ENCODE peak calls at places on chromosome 3, in eight cellular contexts. X, O, C, W, V, L, Z and T are unnamed samples. For H3K4me1 and H3K36me3, the result is how much of the 10 kb centered on the place peaks cover.

GRCh38 chr3:50607271-50608091 is 4.1 kb downstream of the CISH start:
- DNase-seq in Z (no peak), X (no peak), W (no peak), O (no peak), C (no peak), V (no peak), L (no peak), T (no peak)

GRCh38 chr3:194265505-194265892 is 85.6 kb downstream of the CPN2 start:
- DNase-seq in C (no peak), X (peak), W (peak), O (no peak), L (no peak), V (peak), Z (peak), T (peak)

GRCh38 chr3:34212175-34212574 is 413.7 kb downstream of the PDCD6IP start:
- DNase-seq in X (peak), L (no peak), Z (no peak), W (no peak), C (no peak), V (no peak), O (no peak), T (no peak)

GRCh38 chr3:187788984-187789857 is 44.0 kb upstream of the BCL6 start:
- DNase-seq in L (no peak), V (no peak), O (peak), Z (no peak), X (no peak), W (no peak), C (no peak), T (no peak)

GRCh38 chr3:132318451-132318850 is 1.2 kb downstream of the ACP3 start:
- DNase-seq in C (no peak), L (no peak), O (no peak), W (no peak), V (peak), Z (no peak), X (peak), T (no peak)

GRCh38 chr3:4744405-4745239 is 234.6 kb upstream of the BHLHE40 start:
- DNase-seq in L (no peak), W (no peak), V (peak), C (no peak), X (no peak), O (no peak), Z (no peak), T (no peak)

GRCh38 chr3:188037965-188038581 is 115.9 kb upstream of the LPP start:
- DNase-seq in W (no peak), O (no peak), Z (no peak), V (peak), L (no peak), C (no peak), X (no peak), T (no peak)

GRCh38 chr3:146052791-146053310 is 108.1 kb downstream of the PLOD2 start:
- DNase-seq in C (no peak), O (no peak), Z (no peak), V (peak), W (no peak), X (peak), L (no peak), T (no peak)

GRCh38 chr3:132432639-132433038 is 15.3 kb downstream of the DNAJC13 start:
- DNase-seq in X (peak), Z (no peak), C (no peak), O (no peak), W (no peak), V (peak), L (no peak), T (no peak)

GRCh38 chr3:136239094-136239493 is 11.0 kb upstream of the PCCB start:
- DNase-seq in L (no peak), Z (no peak), V (no peak), C (no peak), O (no peak), W (no peak), X (peak), T (no peak)

GRCh38 chr3:31755911-31756658 is 223.4 kb downstream of the STT3B start:
- DNase-seq in L (no peak), C (no peak), V (no peak), X (no peak), Z (no peak), W (no peak), O (peak), T (no peak)

GRCh38 chr3:167872941-167873340 is 137.4 kb downstream of the SERPINI1 start:
- DNase-seq in X (no peak), L (no peak), V (no peak), O (peak), W (no peak), C (no peak), Z (no peak), T (no peak)

GRCh38 chr3:158105710-158106438 is at the start of gene SHOX2:
- DNase-seq in W (peak), V (peak), Z (peak), C (no peak), O (peak), L (peak), X (peak), T (peak)

GRCh38 chr3:173529062-173529711 is 131.6 kb downstream of the NLGN1 start:
- DNase-seq in O (peak), L (no peak), X (no peak), C (no peak), Z (no peak), V (peak), W (peak), T (no peak)

GRCh38 chr3:157127831-157128767 is 31.8 kb downstream of the CCNL1 start:
- DNase-seq in L (peak), W (no peak), X (peak), V (peak), Z (no peak), O (no peak), C (no peak), T (peak)

GRCh38 chr3:129429080-129429451 is 630 bp upstream of the EFCAB12 start:
- DNase-seq in W (no peak), V (no peak), L (no peak), C (no peak), X (no peak), Z (no peak), O (no peak), T (no peak)

GRCh38 chr3:188695251-188695650 is 476.5 kb upstream of the TPRG1 start:
- DNase-seq in X (no peak), W (no peak), V (peak), O (no peak), L (no peak), C (no peak), Z (no peak), T (no peak)

GRCh38 chr3:107962946-107963345 is 127.9 kb downstream of the CD47 start:
- DNase-seq in X (peak), L (no peak), C (no peak), O (no peak), V (peak), Z (no peak), W (no peak), T (no peak)

GRCh38 chr3:169618894-169619792 is 44.4 kb downstream of the MECOM start:
- DNase-seq in W (no peak), L (no peak), X (no peak), O (no peak), V (no peak), C (no peak), Z (no peak), T (no peak)

GRCh38 chr3:126983653-126984390 is 907 bp downstream of the PLXNA1 start:
- DNase-seq in W (peak), X (peak), Z (no peak), V (no peak), O (no peak), C (peak), L (peak), T (no peak)

GRCh38 chr3:43286886-43287301 is 554 bp downstream of the SNRK start:
- DNase-seq in X (peak), C (peak), L (peak), V (no peak), O (no peak), W (peak), Z (no peak), T (no peak)

GRCh38 chr3:65672876-65673815 is 365.6 kb downstream of the MAGI1 start:
- DNase-seq in Z (peak), X (peak), L (no peak), W (peak), C (no peak), O (peak), V (peak), T (peak)

GRCh38 chr3:56837196-56837955 is 35.6 kb upstream of the ARHGEF3 start:
- DNase-seq in W (peak), L (no peak), O (peak), Z (no peak), V (no peak), X (no peak), C (no peak), T (no peak)

GRCh38 chr3:90039994-90040393 is 932.6 kb downstream of the EPHA3 start:
- DNase-seq in C (no peak), V (no peak), W (no peak), O (no peak), L (no peak), Z (no peak), X (no peak), T (no peak)

GRCh38 chr3:76010252-76010651 is 224.9 kb upstream of the ZNF717 start:
- DNase-seq in O (no peak), C (no peak), Z (no peak), V (no peak), X (no peak), L (no peak), W (no peak), T (no peak)

GRCh38 chr3:156899951-156900350 is 73.8 kb downstream of the LEKR1 start:
- DNase-seq in O (no peak), X (no peak), C (no peak), W (no peak), Z (no peak), V (no peak), L (no peak), T (no peak)

GRCh38 chr3:167839460-167839859 is 103.9 kb downstream of the SERPINI1 start:
- DNase-seq in L (no peak), V (no peak), W (no peak), O (no peak), X (no peak), Z (no peak), C (no peak), T (no peak)

GRCh38 chr3:107855710-107856109 is 235.1 kb downstream of the CD47 start:
- DNase-seq in O (peak), W (peak), L (peak), Z (no peak), V (peak), C (no peak), X (peak), T (no peak)

GRCh38 chr3:188152660-188153497 is 1.1 kb upstream of the LPP start:
- DNase-seq in L (peak), X (peak), V (peak), Z (peak), C (no peak), W (peak), O (peak), T (peak)

GRCh38 chr3:47406762-47407149 is 25.9 kb downstream of the PTPN23 start:
- DNase-seq in L (no peak), V (no peak), X (no peak), Z (no peak), W (no peak), C (no peak), O (peak), T (no peak)

GRCh38 chr3:188595890-188596376 is 442.0 kb downstream of the LPP start:
- DNase-seq in V (peak), W (no peak), C (no peak), X (peak), L (no peak), O (no peak), Z (no peak), T (no peak)

GRCh38 chr3:145006291-145006690 is 1034.7 kb downstream of the DIPK2A start:
- DNase-seq in V (no peak), C (no peak), W (no peak), X (no peak), Z (no peak), L (no peak), O (no peak), T (no peak)

GRCh38 chr3:183837390-183837789 is 12.0 kb upstream of the MAP6D1 start:
- DNase-seq in W (no peak), Z (no peak), V (no peak), C (no peak), O (no peak), L (no peak), X (no peak), T (no peak)

GRCh38 chr3:85709483-85709882 is 750.7 kb downstream of the CADM2 start:
- DNase-seq in V (no peak), O (no peak), W (no peak), C (no peak), L (no peak), X (no peak), Z (no peak), T (no peak)

DNA sequence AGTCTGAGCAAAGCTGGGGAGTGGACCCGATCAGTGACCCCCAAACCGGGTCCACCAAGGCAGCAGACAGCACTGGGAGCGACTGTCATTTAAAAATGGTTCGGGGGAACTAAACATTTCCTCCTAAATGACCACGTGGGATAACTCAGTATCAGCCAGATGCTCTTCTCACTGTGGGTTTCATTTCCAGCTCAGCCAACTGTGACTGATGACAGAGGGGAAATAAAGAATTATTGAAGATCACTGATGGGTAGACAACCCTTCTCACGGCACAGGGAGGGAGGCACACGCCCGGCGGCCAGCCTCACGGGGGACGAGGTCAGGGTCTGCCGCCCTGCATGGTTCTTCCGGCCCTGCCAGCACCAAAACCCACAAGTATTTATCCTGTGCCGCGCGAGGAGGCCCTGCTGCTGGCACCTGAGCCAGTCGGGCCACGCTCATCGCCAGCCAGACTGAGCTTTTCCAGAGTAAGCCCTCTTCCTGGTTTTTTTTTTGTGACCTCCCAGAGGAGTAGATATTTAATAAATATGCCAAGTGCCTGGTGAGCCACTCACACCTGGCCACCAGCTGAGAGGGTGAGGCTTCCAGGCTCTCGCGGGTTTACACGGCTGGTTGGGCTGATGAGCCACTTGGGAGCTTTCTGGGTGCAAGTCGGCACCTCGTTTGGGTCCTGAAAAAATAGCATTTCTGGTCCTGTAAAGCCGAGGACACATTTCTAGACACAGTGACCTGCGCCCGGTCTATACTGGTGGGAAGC is 6.2 kb downstream of the MELTF start:
- DNase-seq in X (no peak), L (no peak), O (peak), C (no peak), V (no peak), Z (no peak), W (no peak), T (no peak)
- H3K4me3 ChIP-seq in X (no peak), L (no peak), O (peak), C (no peak), V (no peak), Z (no peak), W (no peak), T (no peak)

GRCh38 chr3:16481570-16481897 is 32.0 kb downstream of the RFTN1 start:
- DNase-seq in O (no peak), C (no peak), Z (no peak), W (no peak), X (no peak), V (no peak), L (no peak), T (no peak)
- H3K4me1 ChIP-seq in O (half or more), C (under half), Z (under half), W (under half), X (half or more), V (under half), L (half or more), T (under half)

GRCh38 chr3:52649461-52650210 is 36.1 kb downstream of the PBRM1 start:
- DNase-seq in C (no peak), W (no peak), L (no peak), O (no peak), X (peak), Z (no peak), V (peak), T (no peak)

GRCh38 chr3:52650437-52650836 is 35.3 kb downstream of the PBRM1 start:
- DNase-seq in O (no peak), L (no peak), W (no peak), Z (no peak), V (peak), X (no peak), C (no peak), T (no peak)

DNA sequence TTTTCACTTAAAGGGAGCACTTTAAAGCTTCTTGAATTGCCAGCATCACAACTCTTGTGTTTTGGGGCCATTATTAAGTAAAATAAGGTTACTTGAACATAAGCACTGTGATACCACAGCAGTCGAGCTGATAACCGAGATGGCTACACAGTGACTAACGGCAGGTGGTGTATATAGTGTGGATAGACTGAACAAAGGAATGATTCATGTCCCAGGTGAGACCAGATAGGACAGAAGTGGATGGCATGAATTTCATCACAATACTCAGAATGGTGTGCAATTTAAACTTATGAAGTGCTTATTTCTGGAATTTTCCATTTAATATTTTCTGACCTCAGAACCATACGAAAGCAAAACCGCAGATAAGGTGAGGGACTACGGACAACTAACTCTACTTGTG is 40.2 kb downstream of the PBRM1 start:
- DNase-seq in L (no peak), Z (no peak), X (no peak), V (no peak), W (no peak), O (no peak), C (no peak), T (no peak)
- H3K36me3 ChIP-seq in L (under half), Z (under half), X (half or more), V (under half), W (under half), O (half or more), C (under half), T (under half)

GRCh38 chr3:139534444-139534812 is 5.1 kb downstream of the RBP1 start:
- DNase-seq in C (no peak), W (peak), O (no peak), X (peak), L (no peak), V (peak), Z (peak), T (peak)

GRCh38 chr3:139532996-139533395 is 6.5 kb downstream of the RBP1 start:
- DNase-seq in X (no peak), C (no peak), O (no peak), L (no peak), W (peak), V (peak), Z (no peak), T (no peak)

GRCh38 chr3:139534992-139535879 is 4.3 kb downstream of the RBP1 start:
- DNase-seq in Z (peak), L (no peak), C (no peak), X (peak), W (peak), O (no peak), V (peak), T (peak)

GRCh38 chr3:139530717-139531116 is 8.8 kb downstream of the RBP1 start:
- DNase-seq in W (no peak), L (no peak), O (no peak), V (no peak), Z (no peak), X (no peak), C (no peak), T (no peak)

DNA sequence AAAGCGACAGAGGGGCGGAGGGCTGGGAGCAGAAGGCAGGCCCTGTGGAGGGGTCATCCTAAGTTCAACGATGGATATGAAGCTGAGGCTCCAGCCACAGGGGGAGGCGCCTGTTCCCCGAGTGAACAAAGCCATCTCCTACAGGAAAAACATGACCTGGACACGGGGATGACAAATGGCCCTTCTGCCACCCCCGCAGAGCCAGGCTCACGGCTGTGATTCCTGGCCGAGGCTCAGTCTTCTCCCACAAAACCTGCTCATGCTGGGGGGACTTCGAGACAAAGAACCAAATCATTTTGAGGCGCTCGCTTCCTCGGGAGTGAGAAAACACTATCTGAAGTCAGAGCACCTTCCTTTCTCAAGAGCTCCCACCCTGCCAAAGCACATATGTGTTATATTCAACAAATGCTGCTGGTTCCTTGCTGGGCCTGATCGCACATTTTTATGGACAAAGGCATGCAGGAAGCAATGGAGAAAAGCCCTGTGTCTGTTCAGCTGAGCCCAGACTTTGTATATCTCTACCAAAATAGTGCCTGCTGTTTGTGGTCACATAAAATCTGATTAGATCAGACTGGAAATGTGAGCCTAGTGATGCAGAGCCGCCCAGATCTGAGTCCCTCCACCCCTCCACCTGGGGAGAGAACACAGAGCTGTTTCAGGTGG is 5.6 kb downstream of the RBP1 start:
- DNase-seq in W (no peak), O (no peak), X (peak), L (no peak), C (no peak), V (peak), Z (no peak), T (peak)
- H3K4me3 ChIP-seq in W (no peak), O (no peak), X (no peak), L (no peak), C (no peak), V (no peak), Z (no peak), T (no peak)

DNA sequence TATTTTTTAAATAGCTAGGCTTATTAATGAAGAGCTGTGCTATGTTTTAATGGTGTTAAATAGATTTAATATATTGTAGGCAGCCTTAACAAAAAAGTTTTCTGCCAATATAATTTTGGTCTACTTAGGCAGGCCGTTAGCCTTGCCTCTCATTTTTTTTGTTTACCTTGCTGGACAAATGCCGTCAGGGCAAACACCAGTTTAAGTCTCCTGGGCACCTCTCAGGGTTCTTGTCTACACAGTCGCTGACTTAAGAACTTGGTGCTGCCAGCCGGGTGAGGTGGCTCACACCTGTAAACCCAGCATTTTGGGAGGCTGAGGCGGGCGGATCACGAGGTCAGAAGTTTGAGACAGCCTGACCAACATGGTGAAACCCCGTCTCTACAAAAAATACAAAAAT is 153.3 kb downstream of the ULK4 start:
- DNase-seq in W (no peak), V (no peak), L (no peak), Z (no peak), C (no peak), O (no peak), X (no peak), T (no peak)
- H3K4me1 ChIP-seq in W (under half), V (under half), L (under half), Z (under half), C (under half), O (under half), X (under half), T (under half)

DNA sequence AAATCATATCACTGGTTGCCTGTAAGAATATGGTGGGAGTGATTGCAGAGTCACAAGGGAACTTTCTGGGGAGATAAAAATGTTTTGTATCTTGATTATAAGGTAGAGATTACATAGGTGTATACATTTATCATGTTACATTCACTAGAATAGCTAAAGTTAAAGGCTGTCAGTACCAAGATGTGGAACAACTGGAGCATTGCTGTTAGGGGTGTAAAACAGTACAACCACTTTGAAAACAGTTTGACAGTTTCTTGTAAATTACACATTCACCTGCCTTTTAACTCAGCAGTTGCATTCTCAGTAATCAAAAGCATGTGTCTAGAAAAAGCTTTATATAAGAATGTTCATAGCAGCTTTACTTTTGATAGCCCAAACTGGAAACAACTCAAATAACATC is 27.6 kb downstream of the RASA2 start:
- DNase-seq in O (no peak), L (no peak), C (no peak), W (no peak), V (no peak), X (no peak), Z (no peak), T (no peak)
- H3K36me3 ChIP-seq in O (half or more), L (under half), C (under half), W (under half), V (under half), X (under half), Z (under half), T (under half)